ENCODE peak calls at places on chromosomes 5 and 9, in four cellular contexts. K is GM12878, R is HepG2, U is WTC11. B is an unnamed sample.

GRCh38 chr5:95697781-95698681 is 15.2 kb upstream of the SPATA9 start:
- DNase-seq in K (no peak), R (no peak), U (no peak), B (no peak)

GRCh38 chr5:78065073-78065472 is 229.4 kb downstream of the AP3B1 start:
- DNase-seq in K (no peak), R (no peak), U (no peak), B (no peak)

GRCh38 chr5:132266836-132267160 is 9.3 kb downstream of the PDLIM4 start:
- DNase-seq in K (no peak), R (no peak), U (no peak), B (no peak)

GRCh38 chr9:35548571-35548970 is 56.5 kb upstream of the TESK1 start:
- DNase-seq in K (no peak), R (no peak), U (no peak), B (no peak)

GRCh38 chr9:100589582-100589981 is 11.7 kb downstream of the CAVIN4 start:
- DNase-seq in K (no peak), R (no peak), U (no peak), B (no peak)

GRCh38 chr9:137218754-137219271 is 3.2 kb downstream of the RNF208 start:
- DNase-seq in K (no peak), R (peak; percentile 81), U (no peak), B (no peak)

GRCh38 chr5:126509339-126509738 is 85.7 kb downstream of the ALDH7A1 start:
- DNase-seq in K (no peak), R (no peak), U (no peak), B (no peak)

GRCh38 chr9:122904466-122904822 is 715 bp downstream of the RC3H2 start:
- DNase-seq in K (no peak), R (peak; percentile 43), U (peak; percentile 54), B (no peak)

GRCh38 chr9:37996050-37996811 is 72.8 kb downstream of the SHB start:
- DNase-seq in K (no peak), R (no peak), U (no peak), B (no peak)

GRCh38 chr9:111582888-111583287 is 16.6 kb downstream of the PTGR1 start:
- DNase-seq in K (no peak), R (no peak), U (no peak), B (no peak)

GRCh38 chr5:53211799-53212198 is 102.2 kb upstream of the MOCS2 start:
- DNase-seq in K (no peak), R (no peak), U (no peak), B (no peak)

GRCh38 chr5:6837519-6838110 is 124.4 kb downstream of the TENT4A start:
- DNase-seq in K (no peak), R (no peak), U (peak; percentile 64), B (peak; percentile 27)

GRCh38 chr9:133874061-133874638 is 118.0 kb downstream of the VAV2 start:
- DNase-seq in K (no peak), R (no peak), U (no peak), B (no peak)

GRCh38 chr5:131952286-131952857 is 6.9 kb upstream of the MEIKIN start:
- DNase-seq in K (no peak), R (no peak), U (no peak), B (no peak)

GRCh38 chr9:10910779-10911178 is 298.0 kb upstream of the PTPRD start:
- DNase-seq in K (no peak), R (no peak), U (no peak), B (no peak)

GRCh38 chr5:111116550-111116949 is 24.4 kb downstream of the WDR36 start:
- DNase-seq in K (no peak), R (no peak), U (no peak), B (no peak)

GRCh38 chr5:114208588-114208987 is 153.3 kb upstream of the KCNN2 start:
- DNase-seq in K (no peak), R (no peak), U (no peak), B (no peak)

GRCh38 chr5:163504091-163504931 is 1.1 kb upstream of the MAT2B start:
- DNase-seq in K (no peak), R (peak; percentile 27), U (no peak), B (no peak)

GRCh38 chr5:167999182-167999581 is 292.3 kb upstream of the WWC1 start:
- DNase-seq in K (no peak), R (no peak), U (no peak), B (no peak)

GRCh38 chr9:134571326-134571871 is 70.2 kb upstream of the COL5A1 start:
- DNase-seq in K (no peak), R (no peak), U (no peak), B (peak; percentile 28)

GRCh38 chr9:133738039-133738805 is at the start of gene SARDH:
- DNase-seq in K (no peak), R (peak; percentile 77), U (peak; percentile 84), B (peak; percentile 87)

GRCh38 chr9:124477211-124478013 is 27.2 kb downstream of the ADGRD2 start:
- DNase-seq in K (no peak), R (no peak), U (no peak), B (no peak)
- TF ChIP-seq ATF3 in K (no peak), R (no peak), U (no peak), B (no peak)

GRCh38 chr9:114616684-114617520 is 5.8 kb downstream of the TMEM268 start:
- DNase-seq in K (peak; percentile 72), R (no peak), U (no peak), B (no peak)
- TF ChIP-seq ATF3 in K (no peak), R (no peak), U (no peak), B (no peak)

GRCh38 chr9:93005876-93006275 is 52.6 kb upstream of the SUSD3 start:
- DNase-seq in K (no peak), R (no peak), U (no peak), B (no peak)

GRCh38 chr9:93002700-93003099 is 55.4 kb downstream of the FGD3 start:
- DNase-seq in K (no peak), R (no peak), U (no peak), B (no peak)

GRCh38 chr9:93003552-93004407 is 54.7 kb upstream of the SUSD3 start:
- DNase-seq in K (peak; percentile 12), R (peak; percentile 41), U (peak; percentile 77), B (no peak)

GRCh38 chr9:93007529-93008058 is 50.9 kb upstream of the SUSD3 start:
- DNase-seq in K (no peak), R (no peak), U (no peak), B (no peak)

DNA sequence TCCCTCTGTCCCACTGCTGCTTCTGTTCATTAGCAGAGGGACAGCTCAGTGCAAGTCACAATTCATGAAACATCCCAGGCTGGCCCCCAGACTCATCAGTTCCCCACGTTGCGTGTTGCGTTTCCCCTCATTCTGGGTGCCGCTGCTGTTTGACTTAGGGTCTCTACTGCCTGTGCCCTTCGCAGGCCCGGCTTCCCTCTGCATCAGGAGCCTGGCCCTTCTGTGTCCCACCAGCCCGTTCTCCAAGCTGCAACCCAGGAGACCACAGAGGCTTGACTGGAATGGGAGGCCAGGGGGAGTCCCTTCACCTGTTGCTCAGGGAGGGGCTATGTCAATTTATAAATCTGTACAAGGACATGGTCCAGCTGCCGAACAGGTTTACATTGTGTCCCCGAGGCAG is 53.9 kb upstream of the SUSD3 start:
- DNase-seq in K (no peak), R (no peak), U (no peak), B (no peak)
- TF ChIP-seq ATF3 in K (no peak), R (no peak), U (no peak), B (no peak)

DNA sequence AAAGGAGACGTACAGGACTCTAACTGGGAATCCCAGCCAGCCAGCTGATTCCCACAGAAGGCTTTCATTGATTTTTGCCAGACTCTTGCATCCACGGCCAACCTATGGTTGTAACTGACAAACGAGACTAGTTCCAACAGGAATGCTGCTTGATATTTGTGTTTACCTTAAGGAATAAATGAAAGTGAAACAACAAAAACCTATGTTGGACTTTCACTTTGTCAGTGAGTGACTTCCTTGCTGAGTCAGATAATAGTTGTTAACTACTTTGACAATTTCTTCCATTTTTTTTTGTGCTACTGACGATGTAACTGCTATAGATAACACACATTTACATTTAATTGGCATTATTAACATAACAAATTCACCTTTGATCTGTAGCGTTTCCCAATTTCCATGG is 63.4 kb upstream of the LRRTM2 start:
- DNase-seq in K (no peak), R (no peak), U (no peak), B (no peak)
- TF ChIP-seq ATF3 in K (no peak), R (no peak), U (no peak), B (no peak)

GRCh38 chr9:36632892-36633291 is 60.2 kb downstream of the MELK start:
- DNase-seq in K (no peak), R (peak; percentile 15), U (no peak), B (no peak)
- TF ChIP-seq ATF3 in K (no peak), R (no peak), U (no peak), B (no peak)

DNA sequence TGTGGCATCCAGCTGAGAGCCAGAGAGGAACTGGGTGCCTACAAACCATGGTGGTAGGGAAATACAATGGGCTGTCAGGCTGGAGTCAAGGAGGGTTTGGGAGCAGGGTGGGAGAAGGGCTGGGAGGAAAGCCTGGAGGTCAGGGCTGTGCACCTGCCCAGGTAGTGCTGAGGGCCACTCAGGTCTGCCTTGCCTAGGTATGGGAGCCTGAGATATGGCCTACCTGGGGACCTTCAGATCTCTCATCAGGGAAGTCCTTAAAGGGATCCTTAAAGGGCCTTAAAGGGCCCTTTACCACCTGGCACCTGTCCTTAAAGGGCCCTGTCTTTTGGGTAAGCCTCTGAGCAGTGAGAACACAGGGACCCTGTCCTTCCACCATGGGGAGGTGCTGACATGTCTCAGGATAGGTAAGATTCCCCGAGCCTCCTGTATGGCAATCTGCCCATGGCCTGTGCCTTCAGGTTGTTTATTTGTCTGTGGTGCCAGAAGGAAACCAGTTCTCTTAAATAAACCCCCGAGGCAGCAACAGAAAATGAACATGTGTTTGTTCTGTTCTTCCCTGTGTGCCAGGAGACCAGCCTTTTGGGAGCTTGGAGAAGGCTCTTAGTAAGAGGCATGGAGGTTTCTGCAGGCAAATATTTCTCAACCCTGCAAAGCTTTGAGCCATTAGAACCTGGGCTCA is 23.3 kb downstream of the SLC25A48 start:
- DNase-seq in K (no peak), R (no peak), U (no peak), B (no peak)
- TF ChIP-seq ATF3 in K (no peak), R (no peak), U (no peak), B (no peak)

GRCh38 chr5:32388429-32389111 is 56.0 kb downstream of the ZFR start:
- DNase-seq in K (no peak), R (no peak), U (no peak), B (no peak)
- TF ChIP-seq ATF3 in K (no peak), R (no peak), U (no peak), B (no peak)

B was measured in H1.